ENCODE peak calls at places on chromosome 19, in nine cellular contexts. C is GM13977, U is AG09319, E is uterus, N is RWPE1, G is BJ, L is hepatocyte, Z is choroid plexus epithelial cell, B is mammary epithelial cell. Y is an unnamed sample.

GRCh38 chr19:46678110-46678732 is 17.2 kb upstream of the DACT3 start:
- DNase-seq in C (peak), U (no peak), E (no peak), N (peak), G (no peak), L (no peak), Z (no peak), B (no peak), Y (no peak)

GRCh38 chr19:48819366-48819816 is 8.6 kb upstream of the BCAT2 start:
- DNase-seq in C (no peak), U (peak), E (peak), N (peak), G (peak), L (peak), Z (peak), B (peak), Y (no peak)

GRCh38 chr19:1073063-1073955 is 6.3 kb downstream of the ARHGAP45 start:
- DNase-seq in C (no peak), U (no peak), E (no peak), N (no peak), G (no peak), L (no peak), Z (no peak), B (no peak), Y (no peak)

GRCh38 chr19:17739121-17739875 is 12.0 kb upstream of the FCHO1 start:
- DNase-seq in C (peak), U (no peak), E (no peak), N (no peak), G (no peak), L (no peak), Z (no peak), B (no peak), Y (peak)

GRCh38 chr19:19526581-19527370 is 1.9 kb upstream of the YJEFN3 start:
- DNase-seq in C (peak), U (no peak), E (no peak), N (no peak), G (no peak), L (no peak), Z (no peak), B (no peak), Y (peak)

GRCh38 chr19:18790566-18791314 is at the start of gene COMP:
- DNase-seq in C (no peak), U (no peak), E (no peak), N (no peak), G (no peak), L (no peak), Z (no peak), B (no peak), Y (no peak)

GRCh38 chr19:42325896-42326771 is 699 bp downstream of the MEGF8 start:
- DNase-seq in C (no peak), U (no peak), E (no peak), N (peak), G (no peak), L (no peak), Z (no peak), B (peak), Y (peak)

GRCh38 chr19:42693760-42694350 is 46.4 kb downstream of the PSG3 start:
- DNase-seq in C (peak), U (peak), E (no peak), N (peak), G (no peak), L (no peak), Z (peak), B (peak), Y (peak)

GRCh38 chr19:8731428-8732169 is 10.2 kb downstream of the OR2Z1 start:
- DNase-seq in C (no peak), U (no peak), E (no peak), N (no peak), G (no peak), L (no peak), Z (no peak), B (no peak), Y (no peak)

GRCh38 chr19:1618157-1619093 is 13.2 kb upstream of the UQCR11 start:
- DNase-seq in C (peak), U (no peak), E (no peak), N (peak), G (no peak), L (peak), Z (peak), B (peak), Y (peak)

GRCh38 chr19:49390978-49391304 is 2.9 kb downstream of the KASH5 start:
- DNase-seq in C (no peak), U (no peak), E (no peak), N (no peak), G (no peak), L (no peak), Z (no peak), B (no peak), Y (no peak)

GRCh38 chr19:45443462-45444317 is 20.0 kb upstream of the ERCC1 start:
- DNase-seq in C (peak), U (peak), E (peak), N (peak), G (no peak), L (peak), Z (peak), B (peak), Y (peak)

GRCh38 chr19:8163781-8164180 is 14.4 kb upstream of the FBN3 start:
- DNase-seq in C (no peak), U (no peak), E (peak), N (no peak), G (no peak), L (peak), Z (peak), B (no peak), Y (no peak)

GRCh38 chr19:45455707-45456499 is 11.9 kb upstream of the FOSB start:
- DNase-seq in C (peak), U (peak), E (peak), N (peak), G (peak), L (peak), Z (peak), B (peak), Y (peak)

GRCh38 chr19:53898680-53899341 is 10.3 kb upstream of the CACNG7 start:
- DNase-seq in C (no peak), U (no peak), E (no peak), N (peak), G (no peak), L (no peak), Z (no peak), B (no peak), Y (no peak)

GRCh38 chr19:47430041-47430802 is 10.9 kb upstream of the MEIS3 start:
- DNase-seq in C (no peak), U (no peak), E (no peak), N (no peak), G (no peak), L (peak), Z (peak), B (no peak), Y (no peak)

GRCh38 chr19:44607049-44607448 is 6.3 kb upstream of the IGSF23 start:
- DNase-seq in C (no peak), U (peak), E (peak), N (peak), G (no peak), L (no peak), Z (no peak), B (no peak), Y (no peak)

GRCh38 chr19:37988758-37989635 is 82.0 kb downstream of the SIPA1L3 start:
- DNase-seq in C (no peak), U (no peak), E (no peak), N (no peak), G (no peak), L (no peak), Z (peak), B (no peak), Y (no peak)

GRCh38 chr19:1449467-1450442 is at the start of gene APC2:
- DNase-seq in C (peak), U (no peak), E (no peak), N (peak), G (no peak), L (peak), Z (peak), B (no peak), Y (peak)

GRCh38 chr19:917323-918151 is at the start of gene KISS1R:
- DNase-seq in C (peak), U (no peak), E (no peak), N (no peak), G (no peak), L (peak), Z (no peak), B (no peak), Y (peak)

GRCh38 chr19:39557791-39558622 is 18.0 kb upstream of the EID2 start:
- DNase-seq in C (no peak), U (no peak), E (no peak), N (no peak), G (no peak), L (peak), Z (peak), B (no peak), Y (peak)

GRCh38 chr19:46081928-46082727 is 41.3 kb upstream of the IGFL4 start:
- DNase-seq in C (peak), U (no peak), E (peak), N (peak), G (no peak), L (peak), Z (peak), B (peak), Y (peak)

GRCh38 chr19:2302319-2303208 is 5.4 kb downstream of the LINGO3 start:
- DNase-seq in C (no peak), U (no peak), E (no peak), N (no peak), G (no peak), L (peak), Z (peak), B (no peak), Y (peak)

GRCh38 chr19:46378268-46378667 is 31.4 kb downstream of the PPP5C start:
- DNase-seq in C (no peak), U (peak), E (no peak), N (no peak), G (peak), L (peak), Z (peak), B (no peak), Y (no peak)

GRCh38 chr19:41911889-41912731 is 16.1 kb downstream of the ERFL start:
- DNase-seq in C (no peak), U (no peak), E (no peak), N (no peak), G (no peak), L (no peak), Z (no peak), B (no peak), Y (no peak)

GRCh38 chr19:39864118-39864517 is 17.9 kb upstream of the FBL start:
- DNase-seq in C (no peak), U (no peak), E (no peak), N (no peak), G (no peak), L (no peak), Z (peak), B (no peak), Y (no peak)

GRCh38 chr19:1933245-1933644 is 7.7 kb upstream of the CSNK1G2 start:
- DNase-seq in C (no peak), U (no peak), E (no peak), N (no peak), G (no peak), L (no peak), Z (no peak), B (no peak), Y (no peak)

GRCh38 chr19:1492474-1493006 is 1.6 kb downstream of the REEP6 start:
- DNase-seq in C (no peak), U (no peak), E (no peak), N (no peak), G (no peak), L (peak), Z (no peak), B (no peak), Y (no peak)

GRCh38 chr19:1229056-1229607 is 8.7 kb downstream of the CBARP start:
- DNase-seq in C (no peak), U (no peak), E (no peak), N (no peak), G (no peak), L (no peak), Z (no peak), B (no peak), Y (no peak)

GRCh38 chr19:601790-602189 is 12.1 kb downstream of the HCN2 start:
- DNase-seq in C (no peak), U (no peak), E (no peak), N (no peak), G (no peak), L (no peak), Z (no peak), B (no peak), Y (no peak)

GRCh38 chr19:12163841-12164240 is 945 bp downstream of the ZNF136 start:
- DNase-seq in C (peak), U (no peak), E (no peak), N (peak), G (no peak), L (peak), Z (peak), B (peak), Y (peak)

GRCh38 chr19:38559428-38560401 is 58.0 kb downstream of the MAP4K1 start:
- DNase-seq in C (peak), U (no peak), E (no peak), N (peak), G (no peak), L (no peak), Z (peak), B (peak), Y (peak)

GRCh38 chr19:40502647-40503046 is 35.8 kb downstream of the SPTBN4 start:
- DNase-seq in C (no peak), U (no peak), E (no peak), N (no peak), G (no peak), L (peak), Z (peak), B (no peak), Y (no peak)

GRCh38 chr19:58548859-58549663 is 5.2 kb downstream of the TRIM28 start:
- DNase-seq in C (no peak), U (no peak), E (no peak), N (no peak), G (no peak), L (no peak), Z (no peak), B (no peak), Y (no peak)

GRCh38 chr19:18839465-18840287 is 7.9 kb downstream of the UPF1 start:
- DNase-seq in C (no peak), U (no peak), E (no peak), N (no peak), G (no peak), L (peak), Z (peak), B (no peak), Y (no peak)

GRCh38 chr19:49552749-49553148 is 24.9 kb downstream of the RCN3 start:
- DNase-seq in C (no peak), U (no peak), E (no peak), N (no peak), G (no peak), L (no peak), Z (no peak), B (no peak), Y (no peak)

GRCh38 chr19:15251749-15252397 is 19.6 kb upstream of the EPHX3 start:
- DNase-seq in C (no peak), U (peak), E (peak), N (peak), G (peak), L (peak), Z (peak), B (peak), Y (no peak)

GRCh38 chr19:10683582-10683981 is 17.7 kb upstream of the QTRT1 start:
- DNase-seq in C (no peak), U (no peak), E (no peak), N (no peak), G (no peak), L (no peak), Z (no peak), B (no peak), Y (no peak)

GRCh38 chr19:10683064-10683426 is 18.2 kb upstream of the QTRT1 start:
- DNase-seq in C (no peak), U (no peak), E (no peak), N (no peak), G (no peak), L (no peak), Z (no peak), B (no peak), Y (no peak)

GRCh38 chr19:10686661-10687517 is 14.3 kb upstream of the QTRT1 start:
- DNase-seq in C (no peak), U (no peak), E (no peak), N (no peak), G (no peak), L (no peak), Z (peak), B (peak), Y (no peak)

GRCh38 chr19:10686193-10686592 is 15.0 kb upstream of the QTRT1 start:
- DNase-seq in C (no peak), U (no peak), E (no peak), N (no peak), G (no peak), L (no peak), Z (no peak), B (no peak), Y (no peak)

GRCh38 chr19:10685210-10685609 is 16.0 kb upstream of the QTRT1 start:
- DNase-seq in C (no peak), U (no peak), E (no peak), N (no peak), G (no peak), L (no peak), Z (no peak), B (no peak), Y (no peak)
- TF ChIP-seq CTCF in C (no peak), U (no peak), E (no peak), N (no peak), G (no peak), L (no peak), Z (no peak), B (no peak), Y (no peak)

GRCh38 chr19:6279931-6280591 is at the start of gene MLLT1:
- DNase-seq in C (peak), U (peak), E (peak), N (peak), G (peak), L (peak), Z (peak), B (peak), Y (peak)
- TF ChIP-seq CTCF in C (peak), U (peak), E (peak), N (peak), G (peak), L (peak), Z (peak), B (peak), Y (peak)

DNA sequence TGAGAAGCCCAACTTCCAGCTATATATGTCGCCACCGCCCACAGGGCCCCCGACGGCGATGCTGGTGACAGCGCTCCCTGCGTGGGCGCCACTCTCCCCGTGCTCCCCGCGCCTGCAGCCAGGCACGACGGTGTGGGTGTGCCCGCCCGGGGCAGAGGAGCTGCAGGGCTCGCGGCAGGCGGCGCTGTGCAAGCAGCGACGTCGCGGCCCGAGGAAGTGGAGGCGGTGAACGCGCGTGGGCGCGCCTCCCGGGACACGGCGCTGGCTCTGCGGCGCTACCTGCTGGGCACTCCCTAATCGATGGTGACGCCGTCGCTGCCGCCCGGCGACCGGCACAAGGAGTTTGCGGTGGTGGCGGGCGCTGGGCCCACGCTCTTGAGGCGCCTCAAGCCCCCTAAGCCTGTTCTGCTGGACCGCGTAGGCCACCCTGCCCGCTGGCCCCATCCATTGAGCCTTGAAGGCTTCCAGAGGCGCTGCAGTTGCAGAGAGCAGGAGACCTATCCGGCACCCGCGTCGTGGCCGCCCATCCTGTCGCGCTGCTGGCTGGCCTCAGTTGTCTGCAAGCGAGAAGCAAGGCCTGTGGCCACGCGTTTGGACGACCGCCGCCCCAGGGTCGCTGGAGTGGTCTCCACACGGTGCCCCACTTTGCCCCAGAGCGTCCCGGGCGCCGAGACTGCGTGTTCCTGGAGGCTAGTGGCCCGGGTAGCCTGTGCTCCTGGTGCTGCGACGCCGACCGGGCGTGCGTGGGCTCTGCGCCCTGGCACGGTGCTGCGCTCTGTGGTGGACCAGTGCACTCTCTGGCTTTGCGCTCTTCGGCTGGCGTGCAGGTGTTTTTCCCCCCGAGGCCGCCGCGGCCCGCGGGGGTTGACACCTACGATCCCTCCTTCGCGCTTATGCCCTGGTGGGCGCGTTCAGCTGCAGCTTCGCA is 23.1 kb downstream of the LRFN3 start:
- DNase-seq in C (peak), U (no peak), E (no peak), N (no peak), G (no peak), L (peak), Z (no peak), B (no peak), Y (peak)
- TF ChIP-seq CTCF in C (peak), U (peak), E (peak), N (peak), G (peak), L (peak), Z (peak), B (no peak), Y (peak)

GRCh38 chr19:14089662-14090508 is 666 bp downstream of the SAMD1 start:
- DNase-seq in C (peak), U (no peak), E (no peak), N (peak), G (no peak), L (peak), Z (peak), B (peak), Y (peak)

GRCh38 chr19:14089412-14089661 is 1.2 kb downstream of the SAMD1 start:
- DNase-seq in C (peak), U (no peak), E (no peak), N (no peak), G (no peak), L (peak), Z (peak), B (no peak), Y (peak)

GRCh38 chr19:14090509-14091085 is at the start of gene SAMD1:
- DNase-seq in C (peak), U (peak), E (peak), N (peak), G (no peak), L (peak), Z (peak), B (peak), Y (peak)

GRCh38 chr19:14091885-14092462 is 1.4 kb upstream of the SAMD1 start:
- DNase-seq in C (peak), U (no peak), E (no peak), N (no peak), G (no peak), L (no peak), Z (no peak), B (no peak), Y (peak)

GRCh38 chr19:14091086-14091884 is 734 bp upstream of the SAMD1 start:
- DNase-seq in C (peak), U (no peak), E (peak), N (peak), G (no peak), L (peak), Z (peak), B (peak), Y (peak)
- TF ChIP-seq CTCF in C (peak), U (peak), E (peak), N (peak), G (peak), L (peak), Z (peak), B (no peak), Y (no peak)

DNA sequence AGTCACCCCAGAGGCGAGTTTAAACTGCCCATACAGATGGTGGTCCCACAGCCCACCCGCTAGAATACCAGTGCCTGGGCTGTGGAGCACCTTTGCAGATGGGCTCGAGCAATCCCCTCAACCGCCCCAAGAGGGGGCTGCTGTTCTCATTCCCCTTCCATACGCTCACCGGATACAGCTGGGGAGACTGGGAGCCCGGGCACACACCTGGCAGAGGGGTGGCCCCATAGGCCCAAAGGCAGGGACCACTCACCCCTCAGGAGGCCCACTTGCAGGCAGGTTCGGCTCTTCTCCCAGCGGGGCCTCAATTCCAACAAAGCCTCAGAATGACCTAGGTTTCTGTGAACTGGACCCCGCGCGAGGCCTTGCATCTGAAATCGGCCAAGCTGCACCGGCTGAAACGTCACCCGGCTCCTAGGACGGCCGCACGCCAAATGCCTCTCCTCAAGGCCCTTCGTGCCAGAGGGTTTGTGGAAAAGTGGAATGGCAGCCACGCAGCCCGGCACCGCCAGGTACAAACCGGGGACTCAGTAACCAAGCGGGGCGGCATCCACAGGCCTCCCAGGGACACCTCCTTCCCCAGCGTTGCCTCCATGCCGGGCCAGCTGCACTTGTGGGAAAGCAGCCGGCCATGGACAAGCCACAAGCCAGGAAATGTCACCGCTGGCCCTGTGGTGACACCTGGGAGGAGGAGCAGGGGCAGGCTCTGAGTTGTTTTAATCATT is 18.7 kb downstream of the MLLT1 start:
- DNase-seq in C (no peak), U (no peak), E (peak), N (peak), G (no peak), L (peak), Z (peak), B (no peak), Y (no peak)
- TF ChIP-seq CTCF in C (peak), U (peak), E (peak), N (peak), G (peak), L (peak), Z (peak), B (peak), Y (peak)

Y was measured in GM20000.